ENCODE peak calls at places on chromosomes 3 and 15, in seven cellular contexts. J is right atrium auricular region, Z is GM13977, D is nephron progenitor cell, W is GM12864, B is tibial artery, T is hepatocyte. H is an unnamed sample.
A peak's percentile ranks its signal among the peaks of the same experiment; 100 is the strongest.

GRCh38 chr3:39275963-39276593 is 3.8 kb downstream of the CX3CR1 start:
- DNase-seq in D (no peak), Z (no peak), T (no peak), W (no peak), J (no peak), B (no peak), H (no peak)

GRCh38 chr3:9912294-9912935 is 4.5 kb upstream of the IL17RC start:
- DNase-seq in T (no peak), D (no peak), B (no peak), J (no peak), Z (no peak), W (no peak), H (no peak)

GRCh38 chr3:141091416-141091815 is 40.3 kb downstream of the SPSB4 start:
- DNase-seq in T (no peak), W (no peak), Z (no peak), J (no peak), D (no peak), B (no peak), H (no peak)

GRCh38 chr15:40331637-40332036 is 8.1 kb downstream of the INAFM2 start:
- DNase-seq in T (no peak), Z (no peak), W (no peak), D (no peak), B (no peak), J (no peak), H (no peak)

GRCh38 chr15:82871577-82872484 is 62.4 kb downstream of the WHAMM start:
- DNase-seq in Z (no peak), T (no peak), D (no peak), J (no peak), W (no peak), B (no peak), H (no peak)

GRCh38 chr3:195039180-195039843 is 231.6 kb downstream of the XXYLT1 start:
- DNase-seq in Z (no peak), B (no peak), W (no peak), J (no peak), D (no peak), T (no peak), H (no peak)

GRCh38 chr3:128342701-128343180 is 123.9 kb downstream of the DNAJB8 start:
- DNase-seq in T (no peak), Z (no peak), B (no peak), W (no peak), J (no peak), D (no peak), H (no peak)

GRCh38 chr3:80190051-80190450 is 422.3 kb upstream of the ROBO1 start:
- DNase-seq in D (peak; percentile 4), Z (no peak), T (peak; percentile 18), W (no peak), J (no peak), B (no peak), H (no peak)

GRCh38 chr3:132630612-132631011 is 29.0 kb downstream of the ACAD11 start:
- DNase-seq in Z (no peak), B (no peak), W (no peak), D (no peak), J (no peak), T (no peak), H (no peak)

GRCh38 chr15:78404125-78404524 is 33.9 kb upstream of the IREB2 start:
- DNase-seq in D (no peak), J (no peak), B (no peak), T (no peak), W (no peak), Z (no peak), H (no peak)

GRCh38 chr15:77180757-77181156 is 109.8 kb upstream of the TSPAN3 start:
- DNase-seq in T (no peak), W (no peak), B (no peak), D (no peak), J (no peak), Z (no peak), H (no peak)

GRCh38 chr3:184241447-184242296 is 7.1 kb downstream of the ALG3 start:
- DNase-seq in B (no peak), W (no peak), Z (peak; percentile 74), J (no peak), T (peak; percentile 63), D (peak; percentile 28), H (no peak)

GRCh38 chr3:157261000-157261399 is 101.1 kb upstream of the CCNL1 start:
- DNase-seq in Z (no peak), T (no peak), B (no peak), W (no peak), D (no peak), J (no peak), H (no peak)

GRCh38 chr15:57216288-57216687 is 160.0 kb upstream of the CGNL1 start:
- DNase-seq in J (no peak), Z (no peak), D (no peak), B (no peak), W (no peak), T (peak; percentile 45), H (no peak)

DNA sequence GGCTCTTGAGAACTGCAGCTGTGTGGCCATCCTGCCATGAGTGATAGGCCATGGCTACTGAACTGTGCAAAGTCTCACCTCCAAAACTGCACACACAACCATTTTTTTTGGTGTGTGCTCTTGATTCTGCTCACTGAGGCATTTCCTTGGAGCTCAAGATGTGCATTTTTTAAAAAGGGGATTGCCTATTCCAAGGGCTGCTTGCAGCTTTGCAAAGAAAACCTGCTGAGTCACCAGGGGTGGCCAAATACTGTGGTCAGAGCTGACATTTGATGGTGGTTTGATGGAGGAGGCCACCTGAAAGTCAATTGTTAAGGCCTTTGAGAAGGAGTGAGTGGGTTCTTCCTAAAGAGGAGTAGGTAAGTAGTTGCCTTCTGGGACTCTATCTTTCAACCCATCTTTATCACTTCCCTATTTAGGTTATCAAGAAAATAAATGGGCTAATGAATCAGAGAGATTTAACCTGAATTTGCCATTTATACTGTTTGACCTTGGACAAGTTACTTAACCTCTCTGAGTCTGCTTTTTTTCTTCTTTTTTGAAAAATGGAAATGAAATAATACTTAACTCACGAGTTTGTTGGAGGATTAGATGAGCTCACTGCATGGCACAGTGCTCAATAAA is 87.9 kb downstream of the CHST2 start:
- DNase-seq in Z (peak; percentile 58), J (no peak), W (peak; percentile 80), D (peak; percentile 28), T (no peak), B (no peak), H (peak; percentile 80)
- TF ChIP-seq CTCF in Z (no peak), J (no peak), W (no peak), D (no peak), T (no peak), B (no peak), H (no peak)

GRCh38 chr3:149781216-149781615 is 11.1 kb downstream of the ANKUB1 start:
- DNase-seq in Z (no peak), W (no peak), B (no peak), T (no peak), D (no peak), J (no peak), H (no peak)
- TF ChIP-seq CTCF in Z (no peak), W (no peak), B (no peak), T (no peak), D (no peak), J (no peak), H (no peak)

GRCh38 chr3:151660890-151661289 is 72.8 kb upstream of the AADACL2 start:
- DNase-seq in Z (no peak), W (no peak), B (no peak), J (no peak), D (no peak), T (no peak), H (no peak)
- TF ChIP-seq CTCF in Z (no peak), W (no peak), B (no peak), J (no peak), D (no peak), T (peak; percentile 37), H (no peak)

GRCh38 chr15:85472349-85472748 is 91.9 kb downstream of the AKAP13 start:
- DNase-seq in B (no peak), D (no peak), W (no peak), T (no peak), J (no peak), Z (no peak), H (no peak)
- TF ChIP-seq CTCF in B (no peak), D (no peak), W (no peak), T (no peak), J (no peak), Z (no peak), H (no peak)

GRCh38 chr15:34783471-34783870 is 11.9 kb downstream of the ACTC1 start:
- DNase-seq in T (no peak), Z (no peak), B (no peak), J (no peak), D (no peak), W (no peak), H (no peak)
- TF ChIP-seq CTCF in T (no peak), Z (no peak), B (no peak), J (no peak), D (no peak), W (no peak), H (no peak)

H was measured in GM06990.